ENCODE peak calls at places on chromosomes 2 and 18, in four cellular contexts. One of them, this sample, is unnamed.

GRCh38 chr18:32326450-32327309 is 136.8 kb downstream of the MEP1B start:
- DNase-seq in coronary artery: no peak
- DNase-seq in brain microvascular endothelial cell: no peak
- DNase-seq in nephron progenitor cell: no peak
- DNase-seq in this sample: no peak

GRCh38 chr2:85852078-85852790 is 36.6 kb downstream of the ST3GAL5 start:
- DNase-seq in coronary artery: no peak
- DNase-seq in brain microvascular endothelial cell: no peak
- DNase-seq in nephron progenitor cell: no peak
- DNase-seq in this sample: no peak

GRCh38 chr2:95073856-95074662 is 47.5 kb downstream of the MRPS5 start:
- DNase-seq in coronary artery: no peak
- DNase-seq in brain microvascular endothelial cell: no peak
- DNase-seq in nephron progenitor cell: no peak
- DNase-seq in this sample: no peak

GRCh38 chr2:83067947-83068346 is 1391.1 kb downstream of the SUCLG1 start:
- DNase-seq in coronary artery: no peak
- DNase-seq in brain microvascular endothelial cell: no peak
- DNase-seq in nephron progenitor cell: no peak
- DNase-seq in this sample: no peak

GRCh38 chr18:50848038-50848437 is 28.2 kb upstream of the MRO start:
- DNase-seq in coronary artery: no peak
- DNase-seq in brain microvascular endothelial cell: no peak
- DNase-seq in nephron progenitor cell: no peak
- DNase-seq in this sample: no peak

GRCh38 chr2:11454824-11455223 is 11.1 kb downstream of the E2F6 start:
- DNase-seq in coronary artery: no peak
- DNase-seq in brain microvascular endothelial cell: no peak
- DNase-seq in nephron progenitor cell: no peak
- DNase-seq in this sample: no peak

GRCh38 chr2:17607379-17607778 is 66.9 kb downstream of the VSNL1 start:
- DNase-seq in coronary artery: no peak
- DNase-seq in brain microvascular endothelial cell: no peak
- DNase-seq in nephron progenitor cell: no peak
- DNase-seq in this sample: no peak

GRCh38 chr2:95023222-95023597 is 2.3 kb upstream of the MAL start:
- DNase-seq in coronary artery: no peak
- DNase-seq in brain microvascular endothelial cell: no peak
- DNase-seq in nephron progenitor cell: no peak
- DNase-seq in this sample: no peak

GRCh38 chr18:57956495-57956894 is 87.5 kb upstream of the NEDD4L start:
- DNase-seq in coronary artery: no peak
- DNase-seq in brain microvascular endothelial cell: no peak
- DNase-seq in nephron progenitor cell: no peak
- DNase-seq in this sample: no peak

GRCh38 chr2:9975805-9976447 is 24.4 kb downstream of the GRHL1 start:
- DNase-seq in coronary artery: no peak
- DNase-seq in brain microvascular endothelial cell: peak; percentile 97
- DNase-seq in nephron progenitor cell: no peak
- DNase-seq in this sample: no peak

GRCh38 chr2:172084734-172085459 is 410 bp upstream of the DLX1 start:
- DNase-seq in coronary artery: no peak
- DNase-seq in brain microvascular endothelial cell: peak; percentile 90
- DNase-seq in nephron progenitor cell: peak; percentile 87
- DNase-seq in this sample: peak; percentile 85

GRCh38 chr2:3142210-3142609 is 235.4 kb downstream of the EIPR1 start:
- DNase-seq in coronary artery: no peak
- DNase-seq in brain microvascular endothelial cell: no peak
- DNase-seq in nephron progenitor cell: no peak
- DNase-seq in this sample: no peak

GRCh38 chr18:3889803-3890202 is 439.8 kb downstream of the TGIF1 start:
- DNase-seq in coronary artery: no peak
- DNase-seq in brain microvascular endothelial cell: peak; percentile 39
- DNase-seq in nephron progenitor cell: no peak
- DNase-seq in this sample: no peak

GRCh38 chr18:76980663-76981387 is 151.8 kb downstream of the MBP start:
- DNase-seq in coronary artery: peak; percentile 53
- DNase-seq in brain microvascular endothelial cell: no peak
- DNase-seq in nephron progenitor cell: no peak
- DNase-seq in this sample: no peak

GRCh38 chr18:24536834-24537233 is 76.4 kb downstream of the HRH4 start:
- DNase-seq in coronary artery: no peak
- DNase-seq in brain microvascular endothelial cell: no peak
- DNase-seq in nephron progenitor cell: no peak
- DNase-seq in this sample: no peak

GRCh38 chr18:24535831-24536230 is 75.4 kb downstream of the HRH4 start:
- DNase-seq in coronary artery: no peak
- DNase-seq in brain microvascular endothelial cell: no peak
- DNase-seq in nephron progenitor cell: no peak
- DNase-seq in this sample: no peak

GRCh38 chr18:24534737-24535136 is 74.3 kb downstream of the HRH4 start:
- DNase-seq in coronary artery: no peak
- DNase-seq in brain microvascular endothelial cell: no peak
- DNase-seq in nephron progenitor cell: no peak
- DNase-seq in this sample: no peak

GRCh38 chr18:24536326-24536725 is 75.9 kb downstream of the HRH4 start:
- DNase-seq in coronary artery: no peak
- DNase-seq in brain microvascular endothelial cell: no peak
- DNase-seq in nephron progenitor cell: no peak
- DNase-seq in this sample: no peak

GRCh38 chr18:24534271-24534670 is 73.8 kb downstream of the HRH4 start:
- DNase-seq in coronary artery: no peak
- DNase-seq in brain microvascular endothelial cell: no peak
- DNase-seq in nephron progenitor cell: no peak
- DNase-seq in this sample: no peak
- TF ChIP-seq CTCF in coronary artery: no peak
- TF ChIP-seq CTCF in brain microvascular endothelial cell: no peak
- TF ChIP-seq CTCF in nephron progenitor cell: no peak
- TF ChIP-seq CTCF in this sample: no peak

DNA sequence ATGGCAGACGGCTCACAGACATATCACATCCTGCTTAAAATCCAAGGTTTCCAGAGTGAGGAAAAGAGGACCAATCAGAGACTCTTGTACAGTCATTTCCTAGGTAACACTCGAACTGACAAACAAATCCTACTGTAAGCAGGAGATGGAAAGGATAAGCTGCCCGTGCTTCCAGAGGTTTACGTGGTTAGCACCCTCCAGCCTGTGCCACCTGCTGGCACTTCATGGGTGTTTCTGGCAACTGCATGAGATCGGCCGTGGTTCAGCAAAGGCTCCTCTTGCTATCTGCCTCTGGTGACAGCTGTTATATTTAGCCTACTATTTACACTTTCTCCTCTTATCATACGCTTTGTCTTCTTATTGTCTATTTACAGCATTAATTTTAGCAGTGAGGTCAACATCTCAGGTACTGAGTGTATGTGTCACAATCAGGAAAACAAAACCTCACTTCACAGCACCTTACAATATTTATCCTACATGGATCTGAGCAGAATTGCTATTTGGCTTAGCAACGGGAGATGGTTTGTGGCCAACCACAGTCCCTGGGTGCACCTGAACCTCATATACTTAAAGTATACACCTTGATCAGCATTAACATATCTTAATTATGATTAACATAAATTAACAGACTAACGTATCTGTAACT is 226.9 kb downstream of the TMEM163 start:
- DNase-seq in coronary artery: no peak
- DNase-seq in brain microvascular endothelial cell: no peak
- DNase-seq in nephron progenitor cell: no peak
- DNase-seq in this sample: peak; percentile 37
- TF ChIP-seq CTCF in coronary artery: no peak
- TF ChIP-seq CTCF in brain microvascular endothelial cell: no peak
- TF ChIP-seq CTCF in nephron progenitor cell: no peak
- TF ChIP-seq CTCF in this sample: peak; percentile 44

GRCh38 chr18:14075196-14075595 is 57.0 kb downstream of the ZNF519 start:
- DNase-seq in coronary artery: no peak
- DNase-seq in brain microvascular endothelial cell: no peak
- DNase-seq in nephron progenitor cell: no peak
- DNase-seq in this sample: no peak

GRCh38 chr18:14074187-14074586 is 58.0 kb downstream of the ZNF519 start:
- DNase-seq in coronary artery: no peak
- DNase-seq in brain microvascular endothelial cell: no peak
- DNase-seq in nephron progenitor cell: no peak
- DNase-seq in this sample: no peak
- TF ChIP-seq CTCF in coronary artery: no peak
- TF ChIP-seq CTCF in brain microvascular endothelial cell: peak; percentile 41
- TF ChIP-seq CTCF in nephron progenitor cell: no peak
- TF ChIP-seq CTCF in this sample: no peak

GRCh38 chr2:148926291-148926961 is 51.4 kb downstream of the KIF5C start:
- DNase-seq in coronary artery: no peak
- DNase-seq in brain microvascular endothelial cell: no peak
- DNase-seq in nephron progenitor cell: peak; percentile 56
- DNase-seq in this sample: no peak
- TF ChIP-seq CTCF in coronary artery: no peak
- TF ChIP-seq CTCF in brain microvascular endothelial cell: peak; percentile 88
- TF ChIP-seq CTCF in nephron progenitor cell: peak; percentile 63
- TF ChIP-seq CTCF in this sample: peak; percentile 93

GRCh38 chr2:207115715-207116364 is 49.9 kb downstream of the KLF7 start:
- DNase-seq in coronary artery: no peak
- DNase-seq in brain microvascular endothelial cell: no peak
- DNase-seq in nephron progenitor cell: no peak
- DNase-seq in this sample: no peak
- TF ChIP-seq CTCF in coronary artery: no peak
- TF ChIP-seq CTCF in brain microvascular endothelial cell: peak; percentile 44
- TF ChIP-seq CTCF in nephron progenitor cell: no peak
- TF ChIP-seq CTCF in this sample: no peak

GRCh38 chr2:216339456-216340279 is 32.6 kb downstream of the MARCHF4 start:
- DNase-seq in coronary artery: no peak
- DNase-seq in brain microvascular endothelial cell: no peak
- DNase-seq in nephron progenitor cell: peak; percentile 36
- DNase-seq in this sample: no peak
- TF ChIP-seq CTCF in coronary artery: no peak
- TF ChIP-seq CTCF in brain microvascular endothelial cell: peak; percentile 32
- TF ChIP-seq CTCF in nephron progenitor cell: no peak
- TF ChIP-seq CTCF in this sample: peak; percentile 24